ENCODE peak calls at places on chromosome 5, in six cellular contexts. H is foreskin melanocyte, Q is GM06990, F is H1, S is HFF-Myc, C is mucosa of descending colon. O is an unnamed sample.

GRCh38 chr5:110757118-110757729 is 18.4 kb downstream of the SLC25A46 start:
- DNase-seq in F (no peak), Q (no peak), C (peak; percentile 55), S (no peak), H (no peak), O (no peak)

GRCh38 chr5:58259685-58260152 is 200.2 kb downstream of the PLK2 start:
- DNase-seq in C (no peak), S (peak; percentile 62), Q (no peak), H (no peak), F (peak; percentile 41), O (no peak)

GRCh38 chr5:177508837-177509236 is 789 bp downstream of the DOK3 start:
- DNase-seq in C (no peak), S (no peak), F (no peak), Q (peak; percentile 69), H (no peak), O (no peak)

GRCh38 chr5:69152731-69153130 is 14.2 kb upstream of the CCNB1 start:
- DNase-seq in C (no peak), S (no peak), F (no peak), Q (no peak), H (no peak), O (no peak)

GRCh38 chr5:173765030-173765644 is 123.0 kb upstream of the CPEB4 start:
- DNase-seq in S (no peak), H (no peak), C (no peak), F (no peak), Q (no peak), O (no peak)

GRCh38 chr5:161660806-161661205 is 24.7 kb upstream of the GABRA6 start:
- DNase-seq in S (no peak), H (no peak), F (no peak), Q (no peak), C (no peak), O (no peak)

GRCh38 chr5:1865948-1866347 is 16.8 kb downstream of the IRX4 start:
- DNase-seq in S (no peak), H (no peak), C (no peak), F (no peak), Q (no peak), O (no peak)

GRCh38 chr5:54259090-54259489 is 51.3 kb downstream of the ARL15 start:
- DNase-seq in F (no peak), C (no peak), H (no peak), S (no peak), Q (no peak), O (no peak)

GRCh38 chr5:77229887-77230286 is 19.4 kb downstream of the PDE8B start:
- DNase-seq in Q (no peak), F (no peak), C (no peak), S (no peak), H (no peak), O (no peak)

GRCh38 chr5:160303690-160304089 is 8.7 kb downstream of the CCNJL start:
- DNase-seq in Q (no peak), S (no peak), H (no peak), C (no peak), F (no peak), O (no peak)

GRCh38 chr5:99795026-99795425 is 740.1 kb upstream of the FAM174A start:
- DNase-seq in C (no peak), H (no peak), F (no peak), S (no peak), Q (no peak), O (no peak)

GRCh38 chr5:157308826-157309465 is 43.0 kb downstream of the CYFIP2 start:
- DNase-seq in S (no peak), C (peak; percentile 19), F (no peak), Q (no peak), H (no peak), O (no peak)

GRCh38 chr5:14118551-14119320 is 24.4 kb upstream of the TRIO start:
- DNase-seq in C (no peak), H (no peak), F (no peak), S (no peak), Q (no peak), O (no peak)

GRCh38 chr5:33850100-33850594 is 41.6 kb downstream of the ADAMTS12 start:
- DNase-seq in Q (peak; percentile 81), H (no peak), C (no peak), F (no peak), S (no peak), O (no peak)

GRCh38 chr5:72353046-72353445 is 32.9 kb downstream of the PTCD2 start:
- DNase-seq in Q (no peak), H (no peak), S (no peak), C (no peak), F (no peak), O (no peak)

GRCh38 chr5:116237917-116238502 is 153.2 kb downstream of the COMMD10 start:
- DNase-seq in H (no peak), C (no peak), S (no peak), Q (no peak), F (no peak), O (no peak)

GRCh38 chr5:43065384-43066230 is 25.5 kb upstream of the ANXA2R start:
- DNase-seq in C (peak; percentile 65), H (peak; percentile 68), Q (peak; percentile 67), S (no peak), F (no peak), O (peak; percentile 50)

GRCh38 chr5:8750100-8750499 is 795.8 kb downstream of the SEMA5A start:
- DNase-seq in H (no peak), F (no peak), C (no peak), Q (no peak), S (no peak), O (no peak)

GRCh38 chr5:151127926-151128325 is 29.7 kb downstream of the ANXA6 start:
- DNase-seq in C (no peak), S (no peak), F (no peak), Q (no peak), H (no peak), O (no peak)

GRCh38 chr5:93578179-93578812 is 2.7 kb downstream of the NR2F1-AS1 start:
- DNase-seq in C (no peak), F (no peak), H (no peak), S (no peak), Q (no peak), O (no peak)

GRCh38 chr5:31811210-31811609 is 172.3 kb downstream of the PDZD2 start:
- DNase-seq in H (peak; percentile 80), C (no peak), S (no peak), F (no peak), Q (no peak), O (no peak)

GRCh38 chr5:7394889-7395431 is 978 bp upstream of the ADCY2 start:
- DNase-seq in F (no peak), S (no peak), H (no peak), C (no peak), Q (no peak), O (no peak)

GRCh38 chr5:11468334-11469039 is 435.8 kb downstream of the CTNND2 start:
- DNase-seq in H (no peak), C (no peak), Q (no peak), F (no peak), S (no peak), O (no peak)

GRCh38 chr5:28926422-28926821 is 1888.0 kb upstream of the CDH9 start:
- DNase-seq in S (no peak), Q (no peak), F (no peak), H (no peak), C (no peak), O (no peak)

GRCh38 chr5:31531543-31531887 is 378 bp downstream of the DROSHA start:
- DNase-seq in Q (no peak), F (no peak), S (no peak), H (no peak), C (peak; percentile 35), O (no peak)

O was measured in naive thymus-derived CD8-positive, alpha-beta T cell.